ENCODE peak calls at places on chromosomes 13 and 19, in ten cellular contexts. I is SJCRH30; T is A673; X is mucosa of descending colon; Z is H9; V is mammary epithelial cell; B is CD8-positive, alpha-beta memory T cell; A is thyroid gland; G is IMR-90; H is GM23248. S is an unnamed sample.
A peak's percentile ranks its signal among the peaks of the same experiment; 100 is the strongest.

GRCh38 chr19:28519950-28520861 is 692.7 kb downstream of the UQCRFS1 start:
- DNase-seq in A (no peak), T (no peak), H (peak; percentile 79), X (no peak), Z (no peak), B (no peak), I (no peak), G (no peak), V (no peak), S (no peak)

GRCh38 chr13:77530870-77531269 is 4.6 kb upstream of the SCEL start:
- DNase-seq in X (no peak), G (no peak), A (no peak), B (no peak), T (no peak), I (no peak), Z (no peak), V (no peak), H (no peak), S (no peak)

GRCh38 chr13:79861731-79862130 is 380.8 kb downstream of the NDFIP2 start:
- DNase-seq in B (no peak), G (no peak), T (no peak), V (no peak), A (no peak), I (no peak), Z (no peak), X (peak; percentile 26), H (no peak), S (no peak)

GRCh38 chr13:27036236-27036981 is 135.2 kb downstream of the USP12 start:
- DNase-seq in I (no peak), A (no peak), V (peak; percentile 32), B (no peak), G (no peak), Z (peak; percentile 23), H (peak; percentile 30), X (no peak), T (no peak), S (no peak)

GRCh38 chr13:99572921-99573320 is 71.6 kb downstream of the TM9SF2 start:
- DNase-seq in I (no peak), Z (no peak), T (peak; percentile 68), H (peak; percentile 48), V (no peak), A (peak; percentile 42), B (no peak), X (no peak), G (no peak), S (no peak)

GRCh38 chr13:80955487-80955886 is 614.6 kb upstream of the SPRY2 start:
- DNase-seq in X (no peak), Z (no peak), I (no peak), B (no peak), H (no peak), A (no peak), V (peak; percentile 2), G (no peak), T (no peak), S (no peak)

GRCh38 chr13:48235100-48235813 is 2.3 kb downstream of the ITM2B start:
- DNase-seq in G (peak; percentile 25), X (no peak), A (peak; percentile 63), V (peak; percentile 62), T (peak; percentile 71), Z (peak; percentile 55), H (peak; percentile 76), B (no peak), I (peak; percentile 33), S (no peak)

GRCh38 chr13:30408319-30409101 is 13.8 kb upstream of the UBE2L5 start:
- DNase-seq in T (no peak), A (peak; percentile 96), V (peak; percentile 73), B (peak; percentile 85), I (no peak), H (peak; percentile 95), Z (peak; percentile 98), X (peak; percentile 99), G (peak; percentile 79), S (peak; percentile 99)

GRCh38 chr19:16160943-16161560 is 12.3 kb downstream of the CIB3 start:
- DNase-seq in V (peak; percentile 93), B (no peak), X (no peak), G (peak; percentile 87), H (peak; percentile 83), I (no peak), Z (no peak), T (peak; percentile 45), A (no peak), S (no peak)

GRCh38 chr13:67120872-67121531 is 109.1 kb downstream of the PCDH9 start:
- DNase-seq in H (no peak), X (no peak), I (no peak), A (no peak), G (peak; percentile 76), Z (no peak), V (peak; percentile 45), T (no peak), B (no peak), S (no peak)

GRCh38 chr19:33998302-33998701 is 174.0 kb upstream of the LSM14A start:
- DNase-seq in Z (no peak), B (no peak), V (no peak), I (no peak), H (no peak), A (no peak), G (no peak), T (peak; percentile 5), X (no peak), S (no peak)

GRCh38 chr13:24040835-24041234 is 119.7 kb upstream of the SPATA13 start:
- DNase-seq in V (no peak), G (no peak), H (no peak), T (no peak), X (no peak), I (peak; percentile 35), A (no peak), Z (no peak), B (no peak), S (no peak)

GRCh38 chr19:55178781-55179569 is 1.1 kb downstream of the SYT5 start:
- DNase-seq in H (peak; percentile 92), G (peak; percentile 77), I (peak; percentile 86), T (peak; percentile 92), Z (peak; percentile 92), A (peak; percentile 28), B (peak; percentile 95), X (peak; percentile 74), V (peak; percentile 79), S (peak; percentile 96)

GRCh38 chr13:101211261-101211660 is 205.0 kb downstream of the NALCN start:
- DNase-seq in T (peak; percentile 58), H (peak; percentile 71), B (no peak), X (no peak), G (peak; percentile 72), A (no peak), V (peak; percentile 58), I (no peak), Z (no peak), S (no peak)

GRCh38 chr19:6611441-6611852 is 20.5 kb upstream of the CD70 start:
- DNase-seq in T (no peak), A (no peak), B (no peak), V (peak; percentile 59), X (no peak), Z (no peak), I (no peak), G (no peak), H (peak; percentile 85), S (no peak)
- H3K4me1 ChIP-seq in T (no peaks in the 10 kb centered on the region), A (no peaks in the 10 kb centered on the region), B (no peaks in the 10 kb centered on the region), V (peaks cover 22% of the 10 kb centered on the region), X (no peaks in the 10 kb centered on the region), Z (no peaks in the 10 kb centered on the region), I (no peaks in the 10 kb centered on the region), G (peaks cover 2% of the 10 kb centered on the region), H (peaks cover 49% of the 10 kb centered on the region), S (no peaks in the 10 kb centered on the region)

GRCh38 chr13:113821847-113822246 is 42.0 kb downstream of the GAS6 start:
- DNase-seq in I (no peak), V (no peak), Z (no peak), T (no peak), G (no peak), B (no peak), A (peak; percentile 77), H (no peak), X (no peak), S (no peak)
- H3K4me1 ChIP-seq in I (peaks cover 17% of the 10 kb centered on the region), V (peaks cover 25% of the 10 kb centered on the region), Z (no peaks in the 10 kb centered on the region), T (peaks cover 8% of the 10 kb centered on the region), G (peaks cover 23% of the 10 kb centered on the region), B (peaks cover under 1% of the 10 kb centered on the region), A (peaks cover 32% of the 10 kb centered on the region), H (peaks cover 24% of the 10 kb centered on the region), X (no peaks in the 10 kb centered on the region), S (peaks cover 10% of the 10 kb centered on the region)

GRCh38 chr19:2550431-2551171 is 74.7 kb downstream of the GADD45B start:
- DNase-seq in G (no peak), V (no peak), Z (peak; percentile 47), A (no peak), B (no peak), X (no peak), H (peak; percentile 42), I (peak; percentile 75), T (no peak), S (peak; percentile 67)

GRCh38 chr19:2548966-2549365 is 73.0 kb downstream of the GADD45B start:
- DNase-seq in A (no peak), T (no peak), B (no peak), X (no peak), V (no peak), G (no peak), I (no peak), H (no peak), Z (no peak), S (peak; percentile 57)

GRCh38 chr19:2551172-2551863 is 75.4 kb downstream of the GADD45B start:
- DNase-seq in H (no peak), B (no peak), V (no peak), T (no peak), Z (no peak), G (no peak), I (no peak), A (no peak), X (no peak), S (no peak)

GRCh38 chr19:2547721-2548120 is 71.8 kb downstream of the GADD45B start:
- DNase-seq in G (no peak), T (no peak), I (no peak), B (no peak), Z (no peak), V (no peak), A (no peak), H (no peak), X (no peak), S (peak; percentile 72)

GRCh38 chr19:2549701-2550191 is 73.8 kb downstream of the GADD45B start:
- DNase-seq in X (peak; percentile 50), B (no peak), V (peak; percentile 58), I (peak; percentile 47), Z (no peak), A (peak; percentile 41), G (peak; percentile 88), H (peak; percentile 96), T (peak; percentile 71), S (peak; percentile 84)
- H3K4me1 ChIP-seq in X (peaks cover 3% of the 10 kb centered on the region), B (peaks cover 11% of the 10 kb centered on the region), V (peaks cover 4% of the 10 kb centered on the region), I (peaks cover 13% of the 10 kb centered on the region), Z (no peaks in the 10 kb centered on the region), A (peaks cover 26% of the 10 kb centered on the region), G (peaks cover 9% of the 10 kb centered on the region), H (peaks cover 14% of the 10 kb centered on the region), T (peaks cover 7% of the 10 kb centered on the region), S (peaks cover 75% of the 10 kb centered on the region)

GRCh38 chr13:73860501-73860900 is 273.7 kb downstream of the KLF12 start:
- DNase-seq in Z (no peak), I (no peak), H (no peak), A (no peak), V (no peak), G (no peak), T (no peak), B (no peak), X (no peak), S (no peak)
- H3K4me1 ChIP-seq in Z (no peaks in the 10 kb centered on the region), I (no peaks in the 10 kb centered on the region), H (peaks cover 6% of the 10 kb centered on the region), A (no peaks in the 10 kb centered on the region), V (no peaks in the 10 kb centered on the region), G (no peaks in the 10 kb centered on the region), T (peaks cover 26% of the 10 kb centered on the region), B (peaks cover 3% of the 10 kb centered on the region), X (no peaks in the 10 kb centered on the region), S (no peaks in the 10 kb centered on the region)

S was measured in spleen.